ENCODE peak calls at places on chromosomes 13 and 19, in four cellular contexts. S is T-cell; M is WERI-Rb-1; K is activated T-helper 1 cell treated with anti-CD3 and anti-CD28 coated beads, Interleukin-2, amount 50 U/mL, for 16 hours. O is an unnamed sample.

GRCh38 chr13:105598551-105598950 is 936.9 kb downstream of the EFNB2 start:
- DNase-seq in S (no peak), M (no peak), K (no peak), O (peak; percentile 3)

GRCh38 chr19:49690073-49690655 is 752 bp upstream of the CPT1C start:
- DNase-seq in S (no peak), M (no peak), K (no peak), O (no peak)

GRCh38 chr19:3668331-3669133 is 31.7 kb downstream of the PIP5K1C start:
- DNase-seq in S (no peak), M (peak; percentile 45), K (no peak), O (no peak)

GRCh38 chr19:4566402-4567051 is 7.0 kb upstream of the SEMA6B start:
- DNase-seq in S (no peak), M (peak; percentile 66), K (no peak), O (no peak)

GRCh38 chr13:27619711-27620376 is 485 bp downstream of the LNX2 start:
- DNase-seq in S (peak; percentile 43), M (peak; percentile 54), K (peak; percentile 8), O (peak; percentile 29)

GRCh38 chr13:106507560-106508274 is 27.7 kb downstream of the EFNB2 start:
- DNase-seq in S (no peak), M (no peak), K (no peak), O (peak; percentile 85)

GRCh38 chr19:31160346-31160926 is 188.8 kb downstream of the TSHZ3 start:
- DNase-seq in S (no peak), M (no peak), K (no peak), O (no peak)

GRCh38 chr13:91647361-91647970 is 249.0 kb downstream of the GPC5 start:
- DNase-seq in S (no peak), M (peak; percentile 72), K (no peak), O (peak; percentile 0)

GRCh38 chr13:73849292-73849691 is 284.9 kb downstream of the KLF12 start:
- DNase-seq in S (no peak), M (peak; percentile 21), K (no peak), O (peak; percentile 9)

GRCh38 chr19:17811103-17811502 is 10.2 kb downstream of the INSL3 start:
- DNase-seq in S (no peak), M (no peak), K (no peak), O (no peak)

GRCh38 chr13:72145383-72145782 is 278.4 kb upstream of the DACH1 start:
- DNase-seq in S (no peak), M (no peak), K (no peak), O (no peak)

GRCh38 chr19:2488942-2489731 is 13.2 kb downstream of the GADD45B start:
- DNase-seq in S (no peak), M (no peak), K (no peak), O (peak; percentile 50)

GRCh38 chr13:112767506-112768471 is 78.0 kb downstream of the ATP11A start:
- DNase-seq in S (no peak), M (no peak), K (no peak), O (no peak)

GRCh38 chr13:110268576-110269185 is 38.3 kb downstream of the COL4A1 start:
- DNase-seq in S (no peak), M (no peak), K (no peak), O (no peak)

GRCh38 chr19:58570770-58571574 is 2.2 kb downstream of the MZF1 start:
- DNase-seq in S (no peak), M (peak; percentile 5), K (no peak), O (no peak)

GRCh38 chr13:102369303-102369702 is 32.5 kb downstream of the FGF14 start:
- DNase-seq in S (no peak), M (no peak), K (no peak), O (no peak)

GRCh38 chr19:1849132-1849474 is 820 bp upstream of the REXO1 start:
- DNase-seq in S (no peak), M (no peak), K (no peak), O (no peak)

GRCh38 chr13:20616059-20616797 is 49.3 kb downstream of the IFT88 start:
- DNase-seq in S (no peak), M (no peak), K (no peak), O (peak; percentile 16)

GRCh38 chr13:114101831-114102520 is 30.4 kb downstream of the RASA3 start:
- DNase-seq in S (no peak), M (peak; percentile 10), K (no peak), O (no peak)

GRCh38 chr13:29771247-29771646 is 79.2 kb downstream of the UBL3 start:
- DNase-seq in S (no peak), M (no peak), K (no peak), O (no peak)

GRCh38 chr19:46840157-46840942 is 10.3 kb downstream of the AP2S1 start:
- DNase-seq in S (peak; percentile 40), M (peak; percentile 55), K (peak; percentile 25), O (peak; percentile 71)

O was measured in Daoy.